ENCODE peak calls at places on chromosomes 6 and 20, in five cellular contexts. E, N, F, M and T are unnamed samples.

GRCh38 chr6:90226257-90226656 is 70.4 kb downstream of the BACH2 start:
- DNase-seq in E (no peak), N (no peak), F (no peak), M (no peak), T (no peak)

GRCh38 chr6:7769702-7770101 is 43.8 kb downstream of the BMP6 start:
- DNase-seq in E (no peak), N (no peak), F (peak), M (no peak), T (no peak)

GRCh38 chr20:59452856-59453255 is 151.5 kb upstream of the PHACTR3 start:
- DNase-seq in E (no peak), N (no peak), F (no peak), M (no peak), T (no peak)

GRCh38 chr6:101509556-101509955 is 116.0 kb downstream of the GRIK2 start:
- DNase-seq in E (no peak), N (no peak), F (no peak), M (peak), T (no peak)

GRCh38 chr6:18497006-18497405 is 109.9 kb downstream of the RNF144B start:
- DNase-seq in E (no peak), N (no peak), F (no peak), M (no peak), T (no peak)

GRCh38 chr6:14799928-14800327 is 445.9 kb upstream of the JARID2 start:
- DNase-seq in E (peak), N (peak), F (peak), M (no peak), T (no peak)

GRCh38 chr6:5752282-5752681 is 254.4 kb downstream of the NRN1 start:
- DNase-seq in E (no peak), N (no peak), F (peak), M (no peak), T (peak)

GRCh38 chr20:61391812-61392520 is 139.9 kb downstream of the CDH4 start:
- DNase-seq in E (no peak), N (no peak), F (no peak), M (no peak), T (no peak)

GRCh38 chr6:7171119-7171518 is 63.4 kb downstream of the RREB1 start:
- DNase-seq in E (no peak), N (peak), F (no peak), M (no peak), T (no peak)

GRCh38 chr6:36975231-36976004 is 10.6 kb downstream of the MTCH1 start:
- DNase-seq in E (no peak), N (no peak), F (no peak), M (no peak), T (no peak)

GRCh38 chr6:73290435-73290834 is 27.4 kb upstream of the KHDC1 start:
- DNase-seq in E (no peak), N (no peak), F (no peak), M (no peak), T (no peak)

GRCh38 chr20:57485770-57486169 is 39.2 kb downstream of the CTCFL start:
- DNase-seq in E (no peak), N (no peak), F (no peak), M (no peak), T (no peak)

GRCh38 chr6:129133770-129134192 is 250.8 kb downstream of the LAMA2 start:
- DNase-seq in E (no peak), N (no peak), F (peak), M (no peak), T (no peak)
- H3K4me3 ChIP-seq in E (no peak), N (no peak), F (no peak), M (no peak), T (no peak)

DNA sequence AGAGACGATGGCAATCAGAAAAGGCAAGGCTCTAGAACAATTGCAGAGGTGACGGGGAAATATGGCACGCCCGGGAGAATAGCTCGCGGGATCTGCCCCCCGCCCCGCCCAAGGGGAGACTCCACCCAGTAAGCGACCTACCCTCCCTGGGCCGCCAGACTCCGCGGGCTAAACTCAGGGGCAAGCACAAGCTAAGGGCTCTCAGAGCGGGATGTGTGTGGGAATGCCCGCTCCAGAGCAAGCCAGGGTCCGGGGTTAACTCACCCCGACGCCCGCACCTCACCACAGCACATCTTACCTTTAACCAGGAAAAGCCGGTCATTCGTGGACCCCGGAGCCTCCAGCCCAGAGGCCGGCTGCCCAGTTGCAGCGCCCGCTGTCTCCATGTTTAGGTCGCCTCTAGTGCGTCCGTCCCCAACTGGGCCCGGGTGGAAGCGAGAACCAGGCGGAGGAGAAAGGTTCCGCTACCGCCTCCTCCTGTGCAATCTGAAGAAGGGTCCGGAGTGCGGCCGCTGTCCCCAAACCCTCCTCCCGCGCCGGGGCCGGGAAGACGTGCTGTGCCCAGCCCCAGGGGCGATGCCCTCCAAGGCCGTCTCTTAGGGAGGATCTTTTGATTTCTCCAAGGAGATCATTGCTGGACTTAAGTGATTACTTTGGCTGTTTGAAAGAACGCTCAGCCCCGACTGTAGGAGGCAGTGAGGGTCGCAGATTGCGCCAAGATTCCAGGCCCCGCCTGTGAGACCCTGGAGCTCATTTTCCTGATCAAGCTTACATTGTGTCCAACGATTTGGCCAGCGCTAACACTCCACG is at the start of gene TMEM242:
- DNase-seq in E (peak), N (peak), F (peak), M (peak), T (peak)
- TF ChIP-seq CTCF in E (peak), N (no peak), F (peak), M (peak), T (peak)

DNA sequence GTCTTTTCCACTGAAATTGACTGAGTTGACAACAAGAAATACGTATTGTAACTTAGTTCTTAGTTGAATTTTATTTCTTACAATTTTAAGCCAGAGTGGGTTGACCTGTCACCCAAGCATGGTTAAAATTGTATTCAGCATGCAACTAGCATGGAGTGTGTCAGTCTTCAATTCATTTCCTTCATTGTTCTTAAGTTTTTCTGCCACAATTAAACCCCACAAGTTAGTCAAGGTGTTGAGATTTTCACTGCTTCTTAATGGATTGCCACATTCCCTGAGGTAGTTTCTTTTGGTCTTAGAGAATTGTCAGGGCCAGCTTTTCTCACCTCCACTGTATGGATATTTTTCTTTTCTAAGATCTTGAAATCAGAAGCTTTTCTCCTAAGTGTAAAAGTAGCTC is 2.1 kb downstream of the PTPN1 start:
- DNase-seq in E (no peak), N (no peak), F (no peak), M (no peak), T (no peak)
- H3K4me3 ChIP-seq in E (peak), N (peak), F (peak), M (no peak), T (no peak)

GRCh38 chr20:16476032-16476431 is 97.2 kb downstream of the KIF16B start:
- DNase-seq in E (no peak), N (peak), F (peak), M (peak), T (no peak)

GRCh38 chr20:16477632-16478031 is 95.6 kb downstream of the KIF16B start:
- DNase-seq in E (no peak), N (no peak), F (no peak), M (no peak), T (no peak)

GRCh38 chr20:16472045-16472872 is 101.0 kb downstream of the KIF16B start:
- DNase-seq in E (no peak), N (no peak), F (peak), M (no peak), T (no peak)

GRCh38 chr20:16474342-16474741 is 98.9 kb downstream of the KIF16B start:
- DNase-seq in E (no peak), N (no peak), F (no peak), M (no peak), T (no peak)

DNA sequence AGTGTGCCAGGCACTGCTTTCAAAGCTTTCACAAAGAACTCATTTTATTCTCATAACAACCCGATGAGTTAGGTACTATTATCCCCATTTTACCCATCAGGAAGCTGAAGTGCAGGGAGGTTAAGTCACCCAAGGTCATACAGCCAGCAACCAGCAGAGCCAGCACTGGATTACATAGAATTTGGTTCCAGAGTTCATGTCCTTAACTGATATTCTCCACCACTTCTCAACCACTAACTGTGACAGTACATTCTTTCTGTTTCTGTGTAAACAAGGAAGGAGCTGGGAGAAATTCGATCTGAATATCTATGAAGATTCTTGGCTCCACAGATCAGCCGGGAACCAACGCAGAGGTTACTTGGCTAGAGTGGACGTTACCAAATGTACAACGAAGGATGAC is 98.0 kb downstream of the KIF16B start:
- DNase-seq in E (no peak), N (no peak), F (peak), M (no peak), T (no peak)
- TF ChIP-seq CTCF in E (no peak), N (no peak), F (no peak), M (no peak), T (no peak)

GRCh38 chr6:112434896-112435295 is 87.8 kb downstream of the RFPL4B start:
- DNase-seq in E (no peak), N (no peak), F (no peak), M (no peak), T (no peak)
- H3K4me3 ChIP-seq in E (no peak), N (no peak), F (no peak), M (no peak), T (no peak)